ENCODE peak calls at places on chromosomes 11 and 22, in five cellular contexts. One of them, this sample, is unnamed.

GRCh38 chr11:68550485-68550817 is 89.9 kb downstream of the PPP6R3 start:
- DNase-seq in HepG2: no peak
- DNase-seq in A549: no peak
- DNase-seq in H1: no peak
- DNase-seq in K562: no peak
- DNase-seq in this sample: no peak

GRCh38 chr22:33210129-33210784 is 152.1 kb upstream of the SYN3 start:
- DNase-seq in H1: peak
- DNase-seq in HepG2: peak
- DNase-seq in K562: peak
- DNase-seq in A549: peak
- DNase-seq in this sample: no peak

GRCh38 chr11:130431337-130431773 is 2.9 kb upstream of the ADAMTS8 start:
- DNase-seq in HepG2: peak
- DNase-seq in A549: peak
- DNase-seq in K562: peak
- DNase-seq in H1: peak
- DNase-seq in this sample: no peak

GRCh38 chr22:30875481-30876215 is 92.9 kb downstream of the MORC2 start:
- DNase-seq in HepG2: no peak
- DNase-seq in H1: no peak
- DNase-seq in A549: no peak
- DNase-seq in K562: no peak
- DNase-seq in this sample: no peak

GRCh38 chr22:19756288-19757128 is 4.1 kb upstream of the TBX1 start:
- DNase-seq in K562: peak
- DNase-seq in HepG2: peak
- DNase-seq in H1: peak
- DNase-seq in A549: peak
- DNase-seq in this sample: no peak

GRCh38 chr11:123439616-123440015 is 9.5 kb downstream of the GRAMD1B start:
- DNase-seq in HepG2: no peak
- DNase-seq in A549: no peak
- DNase-seq in K562: no peak
- DNase-seq in H1: no peak
- DNase-seq in this sample: no peak

GRCh38 chr11:80107415-80107814 is 666.6 kb upstream of the TENM4 start:
- DNase-seq in HepG2: no peak
- DNase-seq in H1: no peak
- DNase-seq in K562: no peak
- DNase-seq in A549: no peak
- DNase-seq in this sample: no peak

GRCh38 chr22:37196539-37197450 is 8.7 kb upstream of the C1QTNF6 start:
- DNase-seq in HepG2: peak
- DNase-seq in K562: no peak
- DNase-seq in H1: no peak
- DNase-seq in A549: peak
- DNase-seq in this sample: no peak

GRCh38 chr22:30252411-30253204 is 6.0 kb upstream of the LIF start:
- DNase-seq in H1: no peak
- DNase-seq in A549: peak
- DNase-seq in K562: no peak
- DNase-seq in HepG2: no peak
- DNase-seq in this sample: no peak

GRCh38 chr22:46068908-46069481 is 81.3 kb upstream of the PPARA start:
- DNase-seq in HepG2: no peak
- DNase-seq in A549: no peak
- DNase-seq in K562: no peak
- DNase-seq in H1: no peak
- DNase-seq in this sample: no peak

GRCh38 chr11:3133456-3134217 is 31.5 kb downstream of the OSBPL5 start:
- DNase-seq in A549: no peak
- DNase-seq in K562: no peak
- DNase-seq in H1: no peak
- DNase-seq in HepG2: no peak
- DNase-seq in this sample: no peak

GRCh38 chr11:110297726-110298297 is 1.4 kb upstream of the RDX start:
- DNase-seq in K562: no peak
- DNase-seq in HepG2: no peak
- DNase-seq in H1: no peak
- DNase-seq in A549: peak
- DNase-seq in this sample: no peak

GRCh38 chr22:17578129-17578754 is 14.9 kb downstream of the SLC25A18 start:
- DNase-seq in A549: no peak
- DNase-seq in HepG2: peak
- DNase-seq in K562: no peak
- DNase-seq in H1: no peak
- DNase-seq in this sample: no peak

GRCh38 chr11:64545605-64546004 is 45.4 kb upstream of the SLC22A12 start:
- DNase-seq in K562: no peak
- DNase-seq in A549: peak
- DNase-seq in HepG2: no peak
- DNase-seq in H1: no peak
- DNase-seq in this sample: no peak

GRCh38 chr11:107659310-107659709 is 52.5 kb downstream of the SLN start:
- DNase-seq in A549: no peak
- DNase-seq in HepG2: no peak
- DNase-seq in H1: no peak
- DNase-seq in K562: no peak
- DNase-seq in this sample: no peak

GRCh38 chr11:118205979-118206611 is 18.7 kb downstream of the JAML start:
- DNase-seq in HepG2: no peak
- DNase-seq in H1: no peak
- DNase-seq in K562: no peak
- DNase-seq in A549: no peak
- DNase-seq in this sample: no peak

GRCh38 chr11:122650619-122651018 is 4.9 kb upstream of the UBASH3B start:
- DNase-seq in K562: no peak
- DNase-seq in H1: no peak
- DNase-seq in HepG2: no peak
- DNase-seq in A549: no peak
- DNase-seq in this sample: no peak

GRCh38 chr11:117511981-117512448 is 184.4 kb downstream of the CEP164 start:
- DNase-seq in H1: no peak
- DNase-seq in K562: no peak
- DNase-seq in A549: no peak
- DNase-seq in HepG2: peak
- DNase-seq in this sample: no peak

GRCh38 chr11:34654491-34655334 is 33.8 kb downstream of the EHF start:
- DNase-seq in HepG2: peak
- DNase-seq in H1: no peak
- DNase-seq in A549: peak
- DNase-seq in K562: no peak
- DNase-seq in this sample: no peak
- TF ChIP-seq HDAC2 in HepG2: peak
- TF ChIP-seq HDAC2 in H1: no peak
- TF ChIP-seq HDAC2 in A549: no peak
- TF ChIP-seq HDAC2 in K562: no peak
- TF ChIP-seq HDAC2 in this sample: no peak

DNA sequence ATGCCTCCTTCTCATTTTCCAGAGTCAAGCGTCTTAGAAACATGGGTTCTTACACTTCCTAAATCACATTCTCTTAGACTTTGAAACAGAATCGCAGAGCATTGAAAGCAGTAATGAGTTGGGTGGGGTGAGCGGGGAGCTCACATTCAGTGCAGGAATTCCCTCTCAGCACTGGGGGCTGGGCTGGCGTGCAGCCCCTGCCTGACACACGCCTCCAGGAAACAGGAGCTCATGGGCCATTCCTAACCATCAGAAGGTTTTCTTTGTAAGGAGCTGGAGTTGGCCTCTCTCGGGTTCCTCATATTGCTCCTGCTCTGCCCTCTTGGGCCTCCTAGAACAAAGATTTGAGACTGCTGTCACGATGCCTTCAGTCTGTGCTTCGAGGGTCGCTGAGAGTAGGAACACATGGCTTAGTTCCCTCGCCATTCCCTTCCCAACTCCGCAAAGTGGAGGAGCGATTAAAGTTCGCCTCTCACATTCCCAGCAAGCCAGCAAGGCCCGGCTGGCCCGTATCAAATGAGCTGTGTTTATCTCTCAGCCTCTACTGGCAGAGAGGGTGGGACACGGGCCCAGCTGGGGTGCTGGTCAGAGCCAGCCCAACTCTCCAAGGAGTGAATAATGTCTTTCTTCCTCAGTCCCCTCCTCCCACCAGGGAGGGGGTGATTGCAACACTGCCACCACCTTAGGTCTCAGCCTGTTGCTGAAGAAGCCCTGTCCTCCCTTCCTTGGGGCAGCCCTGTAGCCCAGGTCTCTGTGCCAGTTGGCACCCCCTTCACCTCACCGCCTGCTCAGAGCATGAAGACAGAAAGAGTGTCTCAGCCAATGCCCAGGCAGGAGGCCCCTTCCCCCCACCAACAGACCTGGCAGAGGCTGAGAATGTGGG is 10.4 kb downstream of the CHRDL2 start:
- DNase-seq in HepG2: no peak
- DNase-seq in A549: no peak
- DNase-seq in K562: no peak
- DNase-seq in H1: no peak
- DNase-seq in this sample: no peak
- TF ChIP-seq USF2 in HepG2: no peak
- TF ChIP-seq USF2 in A549: no peak
- TF ChIP-seq USF2 in K562: no peak
- TF ChIP-seq USF2 in H1: no peak
- TF ChIP-seq USF2 in this sample: no peak

GRCh38 chr11:21635359-21635758 is 557.5 kb upstream of the ANO5 start:
- DNase-seq in K562: no peak
- DNase-seq in H1: no peak
- DNase-seq in HepG2: no peak
- DNase-seq in A549: no peak
- DNase-seq in this sample: no peak

GRCh38 chr11:21636561-21636960 is 556.3 kb upstream of the ANO5 start:
- DNase-seq in A549: no peak
- DNase-seq in K562: no peak
- DNase-seq in HepG2: no peak
- DNase-seq in H1: no peak
- DNase-seq in this sample: no peak

GRCh38 chr11:21630934-21631478 is 561.9 kb upstream of the ANO5 start:
- DNase-seq in A549: no peak
- DNase-seq in HepG2: no peak
- DNase-seq in H1: no peak
- DNase-seq in K562: no peak
- DNase-seq in this sample: peak

GRCh38 chr11:21628641-21629040 is 564.2 kb upstream of the ANO5 start:
- DNase-seq in H1: no peak
- DNase-seq in HepG2: no peak
- DNase-seq in K562: no peak
- DNase-seq in A549: no peak
- DNase-seq in this sample: no peak

GRCh38 chr11:21634491-21634890 is 558.4 kb upstream of the ANO5 start:
- DNase-seq in HepG2: no peak
- DNase-seq in K562: no peak
- DNase-seq in A549: no peak
- DNase-seq in H1: no peak
- DNase-seq in this sample: no peak
- H3K4me3 ChIP-seq in HepG2: no peak
- H3K4me3 ChIP-seq in K562: no peak
- H3K4me3 ChIP-seq in A549: no peak
- H3K4me3 ChIP-seq in H1: no peak
- H3K4me3 ChIP-seq in this sample: no peak

GRCh38 chr22:50280708-50281383 is 10.7 kb upstream of the MAPK11 start:
- DNase-seq in H1: no peak
- DNase-seq in HepG2: no peak
- DNase-seq in A549: no peak
- DNase-seq in K562: no peak
- DNase-seq in this sample: no peak

GRCh38 chr22:50280022-50280707 is 10.0 kb upstream of the MAPK11 start:
- DNase-seq in A549: no peak
- DNase-seq in K562: no peak
- DNase-seq in HepG2: no peak
- DNase-seq in H1: no peak
- DNase-seq in this sample: no peak

GRCh38 chr22:50282361-50283144 is 12.4 kb upstream of the MAPK11 start:
- DNase-seq in HepG2: no peak
- DNase-seq in A549: peak
- DNase-seq in H1: no peak
- DNase-seq in K562: no peak
- DNase-seq in this sample: no peak

GRCh38 chr22:50281384-50281760 is 11.2 kb upstream of the MAPK11 start:
- DNase-seq in HepG2: no peak
- DNase-seq in H1: no peak
- DNase-seq in A549: no peak
- DNase-seq in K562: no peak
- DNase-seq in this sample: no peak

DNA sequence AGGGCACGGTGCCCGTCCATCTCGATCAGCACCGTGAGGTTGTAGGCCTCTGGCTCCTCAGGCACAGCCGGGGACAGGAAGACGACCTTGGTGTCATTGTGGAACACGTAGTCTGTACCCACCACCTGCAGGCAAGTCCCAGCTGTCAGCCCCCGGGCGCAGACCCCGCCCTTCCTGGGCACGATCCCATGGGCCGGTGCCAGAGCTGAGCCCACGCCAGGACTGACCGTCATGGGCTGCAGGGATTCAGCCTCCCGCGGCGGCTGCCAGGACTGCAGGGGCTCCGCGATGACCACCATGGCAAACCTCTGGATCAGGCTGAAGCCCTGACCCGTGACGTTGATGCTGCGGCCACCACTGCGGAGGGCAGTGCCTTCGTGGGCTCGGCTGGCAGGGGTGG is 11.8 kb upstream of the MAPK11 start:
- DNase-seq in A549: no peak
- DNase-seq in K562: no peak
- DNase-seq in H1: no peak
- DNase-seq in HepG2: no peak
- DNase-seq in this sample: no peak
- TF ChIP-seq HDAC2 in A549: no peak
- TF ChIP-seq HDAC2 in K562: no peak
- TF ChIP-seq HDAC2 in H1: no peak
- TF ChIP-seq HDAC2 in HepG2: no peak
- TF ChIP-seq HDAC2 in this sample: no peak

This sample was measured in GM12878.